ENCODE peak calls at places on chromosomes 13 and 19, in eight cellular contexts. M is left lung, H is NT2/D1, V is tibial artery, Z is neuronal stem cell, T is AG09309, E is adrenal gland, X is cardiac muscle cell. R is an unnamed sample.

GRCh38 chr13:33744589-33745369 is 73.2 kb upstream of the RFC3 start:
- DNase-seq in X (no peak), M (no peak), T (no peak), H (no peak), E (no peak), V (no peak), Z (no peak), R (no peak)

GRCh38 chr13:40779049-40779448 is 8.1 kb upstream of the MRPS31 start:
- DNase-seq in M (no peak), V (no peak), X (no peak), T (no peak), Z (no peak), E (no peak), H (no peak), R (no peak)

GRCh38 chr19:39324242-39324842 is 3.7 kb upstream of the LRFN1 start:
- DNase-seq in T (no peak), H (no peak), V (peak), E (no peak), M (no peak), Z (no peak), X (no peak), R (no peak)

GRCh38 chr13:31755211-31755610 is 15.9 kb downstream of the RXFP2 start:
- DNase-seq in M (no peak), T (no peak), X (no peak), E (no peak), H (no peak), V (no peak), Z (no peak), R (no peak)

GRCh38 chr13:29903524-29903923 is 53.1 kb upstream of the UBL3 start:
- DNase-seq in H (no peak), E (no peak), T (no peak), X (no peak), M (no peak), Z (no peak), V (no peak), R (peak)

GRCh38 chr13:23428183-23428528 is 5.3 kb downstream of the SACS start:
- DNase-seq in H (no peak), X (no peak), V (no peak), E (peak), M (no peak), Z (no peak), T (no peak), R (no peak)

GRCh38 chr13:79679334-79679733 is 198.4 kb downstream of the NDFIP2 start:
- DNase-seq in T (peak), H (peak), Z (peak), V (peak), M (peak), X (peak), E (peak), R (peak)

GRCh38 chr19:907183-907853 is 5.7 kb downstream of the R3HDM4 start:
- DNase-seq in Z (no peak), E (no peak), X (no peak), H (no peak), T (no peak), V (no peak), M (no peak), R (no peak)

GRCh38 chr13:24185591-24186232 is 25.2 kb downstream of the SPATA13 start:
- DNase-seq in T (no peak), V (no peak), X (no peak), M (no peak), Z (no peak), H (no peak), E (no peak), R (no peak)

GRCh38 chr19:50554212-50554611 is 14.0 kb downstream of the LRRC4B start:
- DNase-seq in T (no peak), E (no peak), Z (no peak), V (no peak), X (no peak), M (no peak), H (no peak), R (no peak)

GRCh38 chr19:51158474-51159129 is 16.5 kb downstream of the SIGLEC7 start:
- DNase-seq in M (peak), H (peak), E (peak), T (no peak), Z (peak), V (no peak), X (peak), R (peak)

GRCh38 chr13:71860547-71861131 is 6.4 kb downstream of the DACH1 start:
- DNase-seq in H (no peak), X (no peak), M (no peak), T (no peak), E (no peak), Z (no peak), V (no peak), R (no peak)

GRCh38 chr19:11580665-11581418 is 3.4 kb upstream of the ACP5 start:
- DNase-seq in V (no peak), E (peak), T (no peak), H (no peak), Z (no peak), M (no peak), X (no peak), R (no peak)

GRCh38 chr19:13838943-13839192 is 38.1 kb upstream of the NANOS3 start:
- DNase-seq in X (no peak), E (no peak), H (no peak), Z (no peak), T (no peak), M (no peak), V (no peak), R (no peak)

GRCh38 chr13:105073041-105073440 is 1462.4 kb downstream of the EFNB2 start:
- DNase-seq in H (no peak), V (no peak), E (no peak), X (no peak), Z (no peak), M (no peak), T (no peak), R (no peak)

GRCh38 chr13:20263393-20264044 is 31.4 kb upstream of the GJB6 start:
- DNase-seq in M (no peak), T (no peak), Z (no peak), H (no peak), X (no peak), V (no peak), E (no peak), R (no peak)

GRCh38 chr13:49812806-49813205 is 20.3 kb upstream of the KPNA3 start:
- DNase-seq in M (no peak), X (no peak), H (no peak), V (no peak), E (no peak), T (no peak), Z (no peak), R (no peak)

GRCh38 chr19:30445385-30445784 is 73.2 kb downstream of the ZNF536 start:
- DNase-seq in V (peak), X (no peak), E (no peak), Z (no peak), T (no peak), M (no peak), H (no peak), R (no peak)

GRCh38 chr19:15114153-15114540 is 6.9 kb downstream of the SYDE1 start:
- DNase-seq in E (peak), X (no peak), Z (no peak), T (no peak), V (peak), M (no peak), H (no peak), R (no peak)

GRCh38 chr13:36736119-36736726 is 62.4 kb downstream of the SERTM1 start:
- DNase-seq in X (peak), M (no peak), T (peak), V (no peak), E (peak), Z (peak), H (peak), R (peak)

GRCh38 chr19:38304866-38305429 is 897 bp downstream of the C19orf33 start:
- DNase-seq in H (peak), M (peak), X (peak), T (no peak), V (no peak), Z (peak), E (no peak), R (peak)

GRCh38 chr19:42276821-42277220 is 7.8 kb downstream of the CIC start:
- DNase-seq in E (no peak), T (no peak), M (no peak), H (no peak), X (no peak), V (no peak), Z (no peak), R (no peak)

GRCh38 chr13:21530656-21531055 is 71.6 kb upstream of the ZDHHC20 start:
- DNase-seq in X (no peak), E (no peak), V (no peak), T (no peak), M (no peak), Z (no peak), H (no peak), R (no peak)

GRCh38 chr19:46830864-46831263 is 19.8 kb downstream of the AP2S1 start:
- DNase-seq in Z (no peak), M (no peak), H (no peak), T (no peak), E (no peak), X (no peak), V (no peak), R (no peak)
- H3K4me3 ChIP-seq in Z (no peak), M (no peak), H (no peak), T (no peak), E (no peak), X (no peak), V (no peak), R (no peak)

GRCh38 chr19:17327068-17327653 is 7.5 kb downstream of the ANO8 start:
- DNase-seq in T (no peak), H (no peak), V (no peak), E (no peak), Z (no peak), M (no peak), X (no peak), R (no peak)

GRCh38 chr19:17329061-17329767 is 5.4 kb downstream of the ANO8 start:
- DNase-seq in E (no peak), X (no peak), V (no peak), Z (no peak), M (no peak), H (no peak), T (no peak), R (no peak)

GRCh38 chr19:17326595-17326966 is 8.1 kb downstream of the ANO8 start:
- DNase-seq in T (no peak), E (no peak), M (no peak), H (no peak), V (no peak), X (no peak), Z (no peak), R (no peak)

GRCh38 chr19:17328517-17329060 is 6.1 kb downstream of the ANO8 start:
- DNase-seq in V (no peak), Z (no peak), E (no peak), M (no peak), X (no peak), H (no peak), T (no peak), R (no peak)

GRCh38 chr19:17327654-17328516 is 6.8 kb downstream of the ANO8 start:
- DNase-seq in V (no peak), Z (peak), E (peak), H (no peak), X (peak), T (no peak), M (peak), R (peak)
- H3K4me3 ChIP-seq in V (peak), Z (no peak), E (no peak), H (peak), X (peak), T (no peak), M (peak), R (peak)

DNA sequence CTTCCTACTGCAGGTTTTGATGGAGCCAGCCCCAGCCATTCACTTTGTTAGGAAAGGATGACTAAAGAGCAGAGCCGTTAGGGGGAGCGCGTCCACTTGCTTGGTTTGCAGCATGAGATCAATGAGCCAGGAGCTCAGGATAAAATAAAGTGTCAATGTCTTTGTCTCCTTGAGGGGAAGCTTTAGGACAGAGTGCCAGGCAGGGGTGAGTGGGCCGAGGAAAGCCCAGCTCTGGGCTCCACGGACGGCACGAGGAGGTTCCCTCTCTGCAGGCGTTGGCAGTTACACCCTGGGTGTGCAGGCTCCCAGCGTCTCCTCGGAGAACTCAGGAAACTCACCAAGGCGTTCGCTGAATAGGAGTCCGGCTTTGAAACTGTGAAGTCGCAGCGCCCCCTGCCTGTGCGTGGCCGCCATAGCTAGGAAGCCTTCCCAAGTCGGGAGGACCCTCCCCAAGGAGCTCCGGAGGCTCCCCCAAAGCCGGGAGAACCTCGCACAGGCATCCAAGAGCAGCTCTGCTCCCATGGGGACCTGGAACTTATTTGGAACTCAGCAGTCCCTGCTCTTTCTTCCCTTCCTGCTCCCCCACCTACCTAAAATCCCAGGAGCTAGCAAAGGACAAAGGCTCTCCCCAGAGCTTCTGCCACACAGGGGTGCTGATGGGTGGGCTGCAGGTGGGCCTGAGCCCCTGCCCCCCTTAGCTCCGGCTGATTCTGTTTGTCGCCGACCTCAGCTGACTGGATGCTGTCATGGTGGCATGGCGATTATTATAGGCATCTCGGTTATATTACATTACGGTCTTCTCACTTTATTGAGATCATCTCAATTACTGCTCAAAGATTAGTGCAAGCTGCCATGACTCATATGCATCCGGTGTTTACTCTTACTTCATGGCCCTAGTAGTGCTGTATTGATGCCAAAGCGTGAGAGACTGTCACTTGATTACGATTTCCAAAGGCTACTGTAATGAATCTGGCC is 34.4 kb downstream of the GSX1 start:
- DNase-seq in T (peak), X (peak), V (peak), M (peak), E (peak), Z (peak), H (peak), R (peak)
- H3K4me3 ChIP-seq in T (peak), X (peak), V (peak), M (no peak), E (no peak), Z (peak), H (peak), R (no peak)

GRCh38 chr13:110326263-110326904 is 19.3 kb downstream of the COL4A2 start:
- DNase-seq in H (no peak), E (no peak), M (no peak), T (no peak), X (no peak), Z (no peak), V (peak), R (no peak)

GRCh38 chr13:110329258-110329657 is 22.2 kb downstream of the COL4A2 start:
- DNase-seq in H (no peak), X (no peak), E (no peak), V (peak), T (no peak), Z (no peak), M (no peak), R (no peak)

GRCh38 chr13:110328509-110328908 is 21.4 kb downstream of the COL4A2 start:
- DNase-seq in T (no peak), H (no peak), V (peak), X (no peak), Z (no peak), E (no peak), M (no peak), R (no peak)

GRCh38 chr13:110329798-110330461 is 22.8 kb downstream of the COL4A2 start:
- DNase-seq in X (no peak), T (no peak), M (no peak), V (peak), Z (no peak), E (no peak), H (no peak), R (no peak)

DNA sequence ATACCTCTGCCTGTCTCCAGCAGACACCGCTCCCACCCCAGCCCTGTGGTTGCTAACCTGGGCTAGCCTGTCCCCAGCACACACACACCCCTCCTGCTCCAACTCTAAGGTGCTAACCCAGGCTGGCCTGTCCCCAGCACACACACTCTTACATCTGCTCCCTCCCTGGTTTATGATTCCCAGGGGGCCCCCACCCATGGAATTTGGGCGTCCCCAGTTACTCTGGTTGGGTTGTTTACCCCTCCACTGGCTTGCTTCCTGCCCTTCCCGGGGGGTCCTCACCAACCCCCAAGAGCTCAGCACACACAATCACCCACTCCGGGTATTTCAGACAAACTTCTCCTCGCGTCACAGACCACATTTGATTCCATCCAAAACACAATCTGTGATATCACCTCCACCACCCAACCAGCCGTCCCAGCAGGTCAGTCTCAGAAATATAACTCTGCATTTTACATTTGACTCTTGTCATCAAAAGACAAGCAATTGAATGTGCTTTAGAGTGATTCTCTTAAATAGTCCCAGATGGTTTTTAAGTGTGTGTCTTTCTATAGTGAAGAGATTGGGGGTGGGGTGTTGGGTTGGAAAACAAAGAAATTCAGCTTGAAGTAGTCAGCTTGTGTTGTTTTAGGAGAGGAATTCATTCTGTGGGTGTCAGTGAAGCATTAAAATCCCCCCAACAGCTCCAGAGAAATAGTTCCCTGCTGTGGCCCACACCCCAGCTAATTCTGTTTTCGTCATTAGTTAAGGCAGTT is 20.1 kb downstream of the COL4A2 start:
- DNase-seq in M (no peak), E (no peak), H (peak), T (no peak), V (peak), X (no peak), Z (no peak), R (no peak)
- H3K4me3 ChIP-seq in M (no peak), E (no peak), H (no peak), T (no peak), V (no peak), X (no peak), Z (no peak), R (no peak)

GRCh38 chr19:7598180-7598579 is 2.5 kb downstream of the CAMSAP3 start:
- DNase-seq in T (no peak), Z (no peak), X (no peak), E (no peak), H (no peak), M (no peak), V (no peak), R (no peak)

GRCh38 chr19:7595466-7596133 is at the start of gene CAMSAP3:
- DNase-seq in M (no peak), T (no peak), H (peak), X (peak), E (peak), Z (peak), V (no peak), R (peak)

GRCh38 chr19:7597689-7598088 is 2.0 kb downstream of the CAMSAP3 start:
- DNase-seq in T (no peak), E (no peak), H (no peak), V (no peak), Z (no peak), M (no peak), X (no peak), R (no peak)

GRCh38 chr19:7600721-7601120 is 5.1 kb downstream of the CAMSAP3 start:
- DNase-seq in X (no peak), M (no peak), H (no peak), Z (no peak), E (no peak), V (no peak), T (no peak), R (no peak)

GRCh38 chr19:7596191-7596937 is 701 bp downstream of the CAMSAP3 start:
- DNase-seq in H (no peak), T (no peak), Z (no peak), V (no peak), E (no peak), M (no peak), X (no peak), R (no peak)
- H3K4me3 ChIP-seq in H (peak), T (no peak), Z (peak), V (peak), E (no peak), M (peak), X (peak), R (peak)

GRCh38 chr19:17721821-17722220 is 2.5 kb downstream of the MAP1S start:
- DNase-seq in X (no peak), Z (no peak), T (no peak), M (peak), H (no peak), V (no peak), E (peak), R (no peak)
- H3K4me3 ChIP-seq in X (no peak), Z (no peak), T (no peak), M (no peak), H (no peak), V (peak), E (no peak), R (no peak)

GRCh38 chr19:35757749-35758608 is at the start of gene PROSER3:
- DNase-seq in V (peak), X (peak), Z (peak), H (peak), M (peak), E (peak), T (peak), R (peak)
- H3K4me3 ChIP-seq in V (peak), X (peak), Z (peak), H (peak), M (peak), E (peak), T (peak), R (peak)